ENCODE peak calls at places on chromosomes 16 and 17, in five cellular contexts. One of them, this sample, is unnamed.

GRCh38 chr17:58304735-58305486 is 23.7 kb downstream of the TSPOAP1 start:
- DNase-seq in right atrium auricular region: no peak
- DNase-seq in dorsolateral prefrontal cortex: no peak
- DNase-seq in cardiac muscle cell: no peak
- DNase-seq in PC-3: no peak
- DNase-seq in this sample: no peak

GRCh38 chr17:28528329-28529011 is 22.3 kb downstream of the FOXN1 start:
- DNase-seq in dorsolateral prefrontal cortex: no peak
- DNase-seq in cardiac muscle cell: no peak
- DNase-seq in right atrium auricular region: no peak
- DNase-seq in PC-3: peak; percentile 42
- DNase-seq in this sample: no peak

GRCh38 chr17:15742051-15742795 is 10.1 kb downstream of the TBC1D26 start:
- DNase-seq in PC-3: no peak
- DNase-seq in cardiac muscle cell: no peak
- DNase-seq in right atrium auricular region: no peak
- DNase-seq in dorsolateral prefrontal cortex: no peak
- DNase-seq in this sample: no peak

GRCh38 chr16:49697631-49698030 is 158.3 kb downstream of the ZNF423 start:
- DNase-seq in dorsolateral prefrontal cortex: no peak
- DNase-seq in PC-3: no peak
- DNase-seq in cardiac muscle cell: no peak
- DNase-seq in right atrium auricular region: no peak
- DNase-seq in this sample: no peak

GRCh38 chr17:68981288-68981687 is 26.1 kb upstream of the ABCA8 start:
- DNase-seq in PC-3: peak; percentile 10
- DNase-seq in dorsolateral prefrontal cortex: no peak
- DNase-seq in cardiac muscle cell: peak; percentile 92
- DNase-seq in right atrium auricular region: peak; percentile 72
- DNase-seq in this sample: no peak

GRCh38 chr16:56729351-56729735 is 586 bp upstream of the NUP93 start:
- DNase-seq in right atrium auricular region: no peak
- DNase-seq in dorsolateral prefrontal cortex: no peak
- DNase-seq in PC-3: no peak
- DNase-seq in cardiac muscle cell: no peak
- DNase-seq in this sample: no peak

GRCh38 chr17:80095038-80095843 is 6.1 kb upstream of the GAA start:
- DNase-seq in cardiac muscle cell: no peak
- DNase-seq in PC-3: no peak
- DNase-seq in dorsolateral prefrontal cortex: no peak
- DNase-seq in right atrium auricular region: no peak
- DNase-seq in this sample: no peak

GRCh38 chr16:15494231-15494630 is 59.8 kb downstream of the BMERB1 start:
- DNase-seq in cardiac muscle cell: no peak
- DNase-seq in dorsolateral prefrontal cortex: no peak
- DNase-seq in right atrium auricular region: no peak
- DNase-seq in PC-3: peak; percentile 19
- DNase-seq in this sample: no peak

GRCh38 chr17:32590974-32591373 is 104.2 kb downstream of the CDK5R1 start:
- DNase-seq in right atrium auricular region: no peak
- DNase-seq in dorsolateral prefrontal cortex: no peak
- DNase-seq in cardiac muscle cell: no peak
- DNase-seq in PC-3: no peak
- DNase-seq in this sample: no peak

GRCh38 chr17:69141802-69142472 is at the start of gene ABCA6:
- DNase-seq in PC-3: no peak
- DNase-seq in right atrium auricular region: no peak
- DNase-seq in dorsolateral prefrontal cortex: no peak
- DNase-seq in cardiac muscle cell: peak; percentile 93
- DNase-seq in this sample: no peak

GRCh38 chr17:312476-313148 is 40.0 kb downstream of the RPH3AL start:
- DNase-seq in dorsolateral prefrontal cortex: no peak
- DNase-seq in PC-3: no peak
- DNase-seq in right atrium auricular region: no peak
- DNase-seq in cardiac muscle cell: no peak
- DNase-seq in this sample: no peak

GRCh38 chr16:87996962-87997880 is 46.0 kb downstream of the BANP start:
- DNase-seq in right atrium auricular region: no peak
- DNase-seq in dorsolateral prefrontal cortex: no peak
- DNase-seq in cardiac muscle cell: no peak
- DNase-seq in PC-3: no peak
- DNase-seq in this sample: no peak

GRCh38 chr16:48885456-48885855 is 275.5 kb upstream of the N4BP1 start:
- DNase-seq in dorsolateral prefrontal cortex: no peak
- DNase-seq in cardiac muscle cell: no peak
- DNase-seq in right atrium auricular region: no peak
- DNase-seq in PC-3: no peak
- DNase-seq in this sample: no peak

DNA sequence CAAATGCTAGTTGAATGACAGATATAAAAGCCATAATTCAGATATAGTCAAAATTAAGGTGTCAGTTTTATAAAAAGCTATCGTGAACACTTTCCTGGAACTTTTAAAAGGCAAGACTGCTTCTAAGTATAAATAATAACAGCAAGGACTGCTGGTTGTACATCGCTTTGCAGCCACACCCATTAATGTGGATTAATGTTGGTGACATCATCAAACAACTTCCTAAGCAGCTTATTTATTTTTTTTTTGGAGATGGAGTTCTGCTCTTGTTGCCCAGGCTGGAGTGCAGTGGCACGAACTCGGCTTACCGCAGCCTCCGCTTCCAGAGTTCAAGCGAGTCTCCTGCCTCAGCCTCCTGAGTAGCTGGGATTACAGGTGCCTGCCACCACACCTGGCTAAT is 4.6 kb downstream of the GNA13 start:
- DNase-seq in dorsolateral prefrontal cortex: no peak
- DNase-seq in PC-3: no peak
- DNase-seq in cardiac muscle cell: no peak
- DNase-seq in right atrium auricular region: no peak
- DNase-seq in this sample: no peak
- H3K27ac ChIP-seq in dorsolateral prefrontal cortex: no peak overlapping the region
- H3K27ac ChIP-seq in PC-3: no peak overlapping the region
- H3K27ac ChIP-seq in cardiac muscle cell: no peak overlapping the region
- H3K27ac ChIP-seq in right atrium auricular region: no peak overlapping the region
- H3K27ac ChIP-seq in this sample: no peak overlapping the region

DNA sequence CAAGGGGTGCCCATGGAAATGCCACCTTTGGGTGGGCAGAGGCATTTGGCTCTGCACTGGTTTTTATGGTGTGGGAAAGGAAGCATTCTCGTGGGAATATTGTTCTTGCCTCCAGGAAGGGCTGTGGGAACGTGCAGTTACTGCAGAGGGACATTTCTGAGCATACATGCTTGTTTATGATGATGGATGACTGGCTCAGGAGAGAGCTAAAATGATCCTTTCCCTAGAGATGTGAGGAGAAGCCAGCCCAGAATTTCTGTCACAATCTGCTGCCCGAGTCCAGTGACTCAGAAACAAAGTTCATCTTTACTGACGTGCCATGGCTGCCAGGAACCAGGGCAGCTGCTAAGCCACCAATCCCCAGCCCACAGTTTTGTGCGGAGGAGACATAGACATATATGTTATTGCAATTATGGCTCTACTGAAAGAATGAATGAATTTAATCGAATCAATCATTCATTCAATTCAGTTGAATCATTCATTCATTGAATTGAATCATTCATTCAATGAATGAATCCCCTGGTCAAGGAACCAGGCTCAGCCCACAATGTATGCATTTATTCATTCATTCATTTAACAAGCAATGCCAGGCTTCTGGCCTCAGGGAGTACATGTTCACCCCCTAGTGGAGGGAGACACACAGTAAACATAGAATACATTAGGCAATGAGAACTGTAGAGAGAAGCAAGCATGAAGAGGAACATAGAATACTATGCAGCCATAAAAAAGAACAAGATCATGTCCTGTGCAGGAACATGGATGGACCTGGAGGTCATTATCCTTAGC is 414.4 kb upstream of the HSBP1 start:
- DNase-seq in PC-3: peak; percentile 5
- DNase-seq in cardiac muscle cell: no peak
- DNase-seq in dorsolateral prefrontal cortex: no peak
- DNase-seq in right atrium auricular region: no peak
- DNase-seq in this sample: no peak
- TF ChIP-seq CTCF in PC-3: peak; percentile 18
- TF ChIP-seq CTCF in cardiac muscle cell: peak; percentile 19
- TF ChIP-seq CTCF in dorsolateral prefrontal cortex: no peak
- TF ChIP-seq CTCF in right atrium auricular region: no peak
- TF ChIP-seq CTCF in this sample: no peak

DNA sequence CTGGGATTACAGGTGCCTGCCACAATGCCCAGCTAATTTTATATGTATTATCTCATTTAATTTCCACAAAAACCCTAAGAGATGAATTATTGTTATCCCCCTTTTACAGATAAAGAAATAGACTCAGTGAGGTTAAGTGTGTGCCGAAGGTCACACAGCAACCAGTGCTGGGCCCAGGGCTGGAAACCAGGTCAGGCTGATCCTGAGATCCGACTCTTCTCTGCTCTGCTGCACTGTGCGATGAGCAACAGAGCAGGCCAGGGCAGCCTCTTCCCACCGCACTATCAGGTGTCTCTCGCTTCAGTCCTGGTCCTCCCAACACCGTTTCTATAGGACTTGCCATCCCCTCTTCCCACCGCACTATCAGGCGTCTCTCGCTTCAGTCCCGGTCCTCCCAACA is 24.8 kb downstream of the GINS3 start:
- DNase-seq in PC-3: no peak
- DNase-seq in cardiac muscle cell: no peak
- DNase-seq in dorsolateral prefrontal cortex: no peak
- DNase-seq in right atrium auricular region: no peak
- DNase-seq in this sample: no peak
- H3K27me3 ChIP-seq in PC-3: no peaks in the 10 kb centered on the region
- H3K27me3 ChIP-seq in cardiac muscle cell: no peaks in the 10 kb centered on the region
- H3K27me3 ChIP-seq in dorsolateral prefrontal cortex: no peaks in the 10 kb centered on the region
- H3K27me3 ChIP-seq in right atrium auricular region: no peaks in the 10 kb centered on the region
- H3K27me3 ChIP-seq in this sample: no peaks in the 10 kb centered on the region

GRCh38 chr16:24728891-24729242 is 584 bp upstream of the TNRC6A start:
- DNase-seq in dorsolateral prefrontal cortex: no peak
- DNase-seq in cardiac muscle cell: no peak
- DNase-seq in PC-3: peak; percentile 22
- DNase-seq in right atrium auricular region: no peak
- DNase-seq in this sample: no peak

GRCh38 chr16:24730914-24731313 is 1.5 kb downstream of the TNRC6A start:
- DNase-seq in right atrium auricular region: no peak
- DNase-seq in dorsolateral prefrontal cortex: no peak
- DNase-seq in PC-3: no peak
- DNase-seq in cardiac muscle cell: no peak
- DNase-seq in this sample: no peak

GRCh38 chr16:24731722-24732419 is 2.4 kb downstream of the TNRC6A start:
- DNase-seq in right atrium auricular region: no peak
- DNase-seq in PC-3: no peak
- DNase-seq in dorsolateral prefrontal cortex: no peak
- DNase-seq in cardiac muscle cell: no peak
- DNase-seq in this sample: no peak

GRCh38 chr16:24729243-24729966 is at the start of gene TNRC6A:
- DNase-seq in cardiac muscle cell: peak; percentile 94
- DNase-seq in dorsolateral prefrontal cortex: peak; percentile 74
- DNase-seq in right atrium auricular region: peak; percentile 88
- DNase-seq in PC-3: peak; percentile 74
- DNase-seq in this sample: peak; percentile 70

DNA sequence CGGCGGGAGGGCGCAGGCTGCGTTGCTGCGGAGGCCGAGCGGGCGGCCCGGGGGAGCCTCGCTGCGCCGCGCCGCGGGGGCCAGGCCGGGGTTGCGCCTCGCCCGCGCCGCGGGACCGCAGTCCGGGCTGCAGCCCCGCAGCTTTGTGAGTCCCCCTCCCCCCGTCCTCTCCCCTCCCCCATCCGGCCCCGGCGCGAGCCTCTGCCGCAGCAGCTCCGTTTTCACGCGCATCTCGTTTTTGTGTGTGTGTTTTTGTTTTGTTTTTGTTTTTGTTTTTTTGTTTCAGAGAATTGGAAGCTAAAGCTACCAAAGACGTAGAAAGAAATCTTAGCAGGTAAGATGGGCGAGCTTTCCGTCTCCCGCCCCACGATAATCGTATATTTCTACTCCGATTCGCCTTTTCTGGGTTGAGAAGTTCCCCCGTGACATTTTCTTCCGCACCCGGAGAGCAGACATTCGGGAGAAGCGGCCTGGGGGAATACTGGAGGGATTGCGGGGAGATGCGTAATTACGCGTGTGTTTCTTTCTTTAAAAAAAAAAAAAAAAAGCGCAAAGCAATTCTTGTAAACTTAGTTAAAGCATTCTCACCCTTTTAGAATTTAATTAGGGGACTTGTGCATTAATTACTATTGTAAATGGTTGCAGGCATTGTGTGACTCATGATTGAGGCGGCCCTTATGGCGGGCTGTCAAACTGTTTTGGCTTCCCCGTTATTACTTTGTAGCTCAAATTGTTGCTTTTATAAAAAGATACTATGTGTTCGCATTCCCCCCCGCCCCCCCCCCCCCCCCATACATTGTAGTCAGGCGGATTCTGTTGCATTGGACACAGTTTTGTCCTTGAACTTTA is 740 bp downstream of the TNRC6A start:
- DNase-seq in right atrium auricular region: no peak
- DNase-seq in dorsolateral prefrontal cortex: no peak
- DNase-seq in cardiac muscle cell: peak; percentile 24
- DNase-seq in PC-3: no peak
- DNase-seq in this sample: peak; percentile 17
- H3K27ac ChIP-seq in right atrium auricular region: peak overlapping the region; percentile 87
- H3K27ac ChIP-seq in dorsolateral prefrontal cortex: peak overlapping the region; percentile 88
- H3K27ac ChIP-seq in cardiac muscle cell: peak overlapping the region; percentile 99
- H3K27ac ChIP-seq in PC-3: peak overlapping the region; percentile 71
- H3K27ac ChIP-seq in this sample: peak overlapping the region; percentile 33

GRCh38 chr16:11507350-11507749 is 79.4 kb downstream of the LITAF start:
- DNase-seq in dorsolateral prefrontal cortex: no peak
- DNase-seq in PC-3: no peak
- DNase-seq in cardiac muscle cell: no peak
- DNase-seq in right atrium auricular region: no peak
- DNase-seq in this sample: no peak

GRCh38 chr16:11507991-11508390 is 78.7 kb downstream of the LITAF start:
- DNase-seq in PC-3: no peak
- DNase-seq in dorsolateral prefrontal cortex: no peak
- DNase-seq in right atrium auricular region: no peak
- DNase-seq in cardiac muscle cell: no peak
- DNase-seq in this sample: no peak

GRCh38 chr16:11503566-11503965 is 83.2 kb downstream of the LITAF start:
- DNase-seq in PC-3: no peak
- DNase-seq in cardiac muscle cell: no peak
- DNase-seq in dorsolateral prefrontal cortex: no peak
- DNase-seq in right atrium auricular region: no peak
- DNase-seq in this sample: no peak

GRCh38 chr16:11510178-11510973 is 76.3 kb downstream of the LITAF start:
- DNase-seq in right atrium auricular region: no peak
- DNase-seq in PC-3: no peak
- DNase-seq in cardiac muscle cell: no peak
- DNase-seq in dorsolateral prefrontal cortex: no peak
- DNase-seq in this sample: no peak

GRCh38 chr16:11506816-11507305 is 79.9 kb downstream of the LITAF start:
- DNase-seq in cardiac muscle cell: no peak
- DNase-seq in PC-3: no peak
- DNase-seq in right atrium auricular region: no peak
- DNase-seq in dorsolateral prefrontal cortex: no peak
- DNase-seq in this sample: no peak
- TF ChIP-seq CTCF in cardiac muscle cell: no peak
- TF ChIP-seq CTCF in PC-3: no peak
- TF ChIP-seq CTCF in right atrium auricular region: no peak
- TF ChIP-seq CTCF in dorsolateral prefrontal cortex: no peak
- TF ChIP-seq CTCF in this sample: no peak

This sample was measured in CD4-positive, alpha-beta T cell.